ENCODE peak calls at places on chromosome 17, in eight cellular contexts. T, S, V, X, M, N, A and K are unnamed samples.
A peak's percentile ranks its signal among the peaks of the same experiment; 100 is the strongest.

GRCh38 chr17:69702078-69702477 is 287.6 kb downstream of the MAP2K6 start:
- DNase-seq in T (no peak), S (no peak), V (no peak), X (no peak), M (peak; percentile 48), N (no peak), A (no peak), K (no peak)

GRCh38 chr17:34117332-34117731 is 137.8 kb upstream of the CCL2 start:
- DNase-seq in T (no peak), S (no peak), V (no peak), X (no peak), M (no peak), N (no peak), A (no peak), K (no peak)

GRCh38 chr17:67390646-67391480 is 13.8 kb downstream of the PITPNC1 start:
- DNase-seq in T (no peak), S (no peak), V (no peak), X (peak; percentile 91), M (peak; percentile 91), N (no peak), A (peak; percentile 95), K (peak; percentile 35)

GRCh38 chr17:44069974-44070454 is 521 bp upstream of the G6PC3 start:
- DNase-seq in T (peak; percentile 49), S (no peak), V (no peak), X (no peak), M (peak; percentile 47), N (no peak), A (no peak), K (no peak)

GRCh38 chr17:77841742-77842141 is 116.8 kb upstream of the TNRC6C start:
- DNase-seq in T (no peak), S (no peak), V (no peak), X (no peak), M (no peak), N (no peak), A (no peak), K (no peak)

GRCh38 chr17:48491527-48492273 is 39.1 kb downstream of the HOXB1 start:
- DNase-seq in T (no peak), S (no peak), V (no peak), X (no peak), M (no peak), N (no peak), A (peak; percentile 57), K (no peak)

GRCh38 chr17:45050680-45051059 is 762 bp downstream of the DCAKD start:
- DNase-seq in T (peak; percentile 67), S (no peak), V (no peak), X (no peak), M (peak; percentile 70), N (no peak), A (peak; percentile 23), K (peak; percentile 26)

GRCh38 chr17:16339402-16339801 is 13.9 kb downstream of the CENPV start:
- DNase-seq in T (no peak), S (no peak), V (no peak), X (no peak), M (no peak), N (no peak), A (no peak), K (no peak)

GRCh38 chr17:66304304-66305174 is 2.1 kb downstream of the PRKCA start:
- DNase-seq in T (peak; percentile 39), S (no peak), V (no peak), X (no peak), M (no peak), N (no peak), A (peak; percentile 63), K (no peak)

GRCh38 chr17:66982011-66982508 is 17.6 kb downstream of the CACNG4 start:
- DNase-seq in T (no peak), S (no peak), V (no peak), X (peak; percentile 49), M (no peak), N (no peak), A (peak; percentile 40), K (no peak)

GRCh38 chr17:28895794-28896447 is 1.6 kb downstream of the FLOT2 start:
- DNase-seq in T (no peak), S (no peak), V (no peak), X (no peak), M (no peak), N (no peak), A (no peak), K (no peak)

GRCh38 chr17:78787444-78787843 is 5.4 kb upstream of the CYTH1 start:
- DNase-seq in T (no peak), S (no peak), V (no peak), X (no peak), M (peak; percentile 81), N (no peak), A (no peak), K (no peak)

GRCh38 chr17:17041018-17041521 is 1.2 kb upstream of the MPRIP start:
- DNase-seq in T (peak; percentile 29), S (no peak), V (no peak), X (no peak), M (peak; percentile 49), N (no peak), A (peak; percentile 73), K (no peak)

GRCh38 chr17:78448356-78448993 is 70.0 kb downstream of the PGS1 start:
- DNase-seq in T (no peak), S (no peak), V (no peak), X (no peak), M (no peak), N (no peak), A (no peak), K (no peak)

GRCh38 chr17:2954898-2955445 is 108.4 kb downstream of the OR1D5 start:
- DNase-seq in T (no peak), S (no peak), V (no peak), X (peak; percentile 98), M (peak; percentile 100), N (no peak), A (peak; percentile 92), K (no peak)